ENCODE peak calls at places on chromosomes 2 and 18, in eight cellular contexts. V, B, O, M, H, A, U and D are unnamed samples.

GRCh38 chr2:214781226-214781625 is 28.3 kb downstream of the BARD1 start:
- DNase-seq in U (no peak), B (no peak), V (no peak), H (no peak), A (no peak), M (no peak), O (no peak), D (no peak)

GRCh38 chr2:11896386-11896785 is 150.0 kb downstream of the LPIN1 start:
- DNase-seq in O (no peak), B (no peak), M (no peak), U (peak; percentile 11), H (no peak), A (no peak), V (no peak), D (no peak)

GRCh38 chr2:69013123-69013836 is at the start of gene ANTXR1:
- DNase-seq in B (peak; percentile 70), H (no peak), A (peak; percentile 85), U (peak; percentile 84), M (peak; percentile 82), O (peak; percentile 10), V (no peak), D (peak; percentile 81)

GRCh38 chr2:22737144-22737543 is 647.8 kb upstream of the KLHL29 start:
- DNase-seq in B (no peak), V (no peak), H (no peak), U (no peak), A (peak; percentile 28), O (no peak), M (no peak), D (no peak)

GRCh38 chr2:218474527-218474926 is 55.6 kb downstream of the VIL1 start:
- DNase-seq in V (no peak), M (no peak), A (no peak), B (no peak), H (no peak), O (no peak), U (no peak), D (no peak)

GRCh38 chr2:221477697-221478096 is 94.4 kb downstream of the EPHA4 start:
- DNase-seq in A (no peak), B (no peak), O (no peak), V (no peak), U (peak; percentile 50), M (no peak), H (no peak), D (no peak)

GRCh38 chr2:235709124-235709813 is 215.4 kb downstream of the AGAP1 start:
- DNase-seq in A (no peak), V (no peak), O (no peak), M (peak; percentile 73), B (peak; percentile 47), U (peak; percentile 61), H (no peak), D (no peak)

GRCh38 chr18:8771930-8772329 is 66.6 kb downstream of the MTCL1 start:
- DNase-seq in U (peak; percentile 75), V (no peak), A (no peak), B (peak; percentile 42), O (no peak), H (no peak), M (no peak), D (no peak)

GRCh38 chr18:56815926-56816325 is 164.8 kb downstream of the WDR7 start:
- DNase-seq in U (no peak), B (no peak), A (no peak), O (no peak), V (no peak), M (peak; percentile 82), H (no peak), D (no peak)

GRCh38 chr2:55923091-55923977 is at the start of gene EFEMP1:
- DNase-seq in H (peak; percentile 74), O (no peak), B (peak; percentile 58), M (peak; percentile 57), V (no peak), U (peak; percentile 40), A (peak; percentile 71), D (peak; percentile 92)

GRCh38 chr2:239348563-239349447 is 52.0 kb downstream of the HDAC4 start:
- DNase-seq in B (no peak), A (no peak), H (no peak), V (no peak), M (no peak), U (no peak), O (no peak), D (no peak)

GRCh38 chr2:112021781-112022231 is 33.3 kb upstream of the TMEM87B start:
- DNase-seq in V (no peak), A (no peak), H (no peak), B (peak; percentile 70), M (no peak), O (peak; percentile 59), U (peak; percentile 18), D (no peak)

GRCh38 chr18:40413160-40413559 is 1541.9 kb upstream of the PIK3C3 start:
- DNase-seq in H (no peak), M (peak; percentile 0), O (no peak), V (no peak), U (peak; percentile 12), B (peak; percentile 14), A (peak; percentile 67), D (no peak)

GRCh38 chr2:127083819-127084503 is 23.0 kb downstream of the BIN1 start:
- DNase-seq in M (no peak), V (no peak), U (peak; percentile 99), B (peak; percentile 98), A (no peak), O (no peak), H (no peak), D (peak; percentile 91)

GRCh38 chr2:105570757-105571156 is 171.9 kb upstream of the FHL2 start:
- DNase-seq in B (no peak), V (no peak), A (no peak), O (no peak), U (no peak), H (no peak), M (no peak), D (no peak)
- TF ChIP-seq CTCF in B (no peak), V (no peak), A (no peak), O (no peak), U (no peak), H (no peak), M (no peak), D (no peak)

DNA sequence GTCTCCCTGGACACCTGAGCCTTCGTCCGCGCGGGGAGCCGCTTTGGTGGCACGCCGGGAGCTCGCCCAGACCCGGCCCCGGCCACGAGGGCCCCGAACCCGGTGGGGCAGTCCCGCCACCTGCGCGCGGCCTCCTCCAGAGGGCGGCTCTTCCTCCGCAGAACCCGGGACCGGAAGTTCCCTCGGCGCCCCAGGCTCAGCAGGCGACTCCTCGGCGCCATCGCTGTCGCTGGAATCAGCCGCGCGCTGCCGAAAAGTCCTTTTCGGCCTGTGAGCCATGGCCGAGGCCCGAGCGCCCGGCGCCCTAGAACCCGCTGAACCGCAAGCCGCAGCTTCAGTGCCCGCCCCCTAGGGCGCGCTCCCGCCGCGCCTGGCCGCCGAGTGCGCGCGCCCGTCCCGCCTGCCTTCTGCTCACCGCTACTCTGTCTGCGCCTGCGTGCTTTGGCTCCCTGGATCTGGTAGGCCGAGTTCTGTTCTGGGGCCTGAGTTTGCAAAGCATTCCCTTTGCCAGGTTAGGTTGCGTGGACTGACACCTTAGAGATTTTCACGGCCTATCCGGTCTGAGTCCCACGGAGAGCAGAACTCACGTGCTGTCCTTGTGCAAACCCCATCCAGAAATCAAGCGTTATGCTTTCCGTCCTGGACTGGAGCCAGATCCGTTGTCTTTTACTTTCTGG is at the start of gene GCFC2:
- DNase-seq in M (peak; percentile 93), B (peak; percentile 80), H (peak; percentile 95), A (peak; percentile 82), U (peak; percentile 86), V (peak; percentile 26), O (peak; percentile 92), D (peak; percentile 94)
- TF ChIP-seq CTCF in M (peak; percentile 42), B (no peak), H (peak; percentile 48), A (peak; percentile 34), U (peak; percentile 33), V (peak; percentile 33), O (peak; percentile 44), D (peak; percentile 33)

GRCh38 chr2:51079945-51080344 is 48.0 kb upstream of the NRXN1 start:
- DNase-seq in A (no peak), B (peak; percentile 6), H (no peak), M (no peak), U (no peak), V (no peak), O (no peak), D (no peak)

GRCh38 chr2:51085679-51086078 is 53.7 kb upstream of the NRXN1 start:
- DNase-seq in H (no peak), U (no peak), A (no peak), B (no peak), V (no peak), O (no peak), M (no peak), D (no peak)

GRCh38 chr2:51084750-51085149 is 52.8 kb upstream of the NRXN1 start:
- DNase-seq in O (no peak), M (no peak), A (no peak), B (no peak), V (no peak), U (no peak), H (no peak), D (no peak)
- TF ChIP-seq CTCF in O (no peak), M (no peak), A (no peak), B (no peak), V (no peak), U (no peak), H (no peak), D (no peak)

GRCh38 chr2:3647831-3648651 is 10.0 kb upstream of the ALLC start:
- DNase-seq in B (no peak), U (no peak), O (no peak), M (no peak), A (no peak), H (no peak), V (no peak), D (no peak)

GRCh38 chr2:3649581-3649980 is 8.4 kb upstream of the ALLC start:
- DNase-seq in M (no peak), O (no peak), V (no peak), A (no peak), H (no peak), B (no peak), U (no peak), D (no peak)

GRCh38 chr2:3648652-3649177 is 9.3 kb upstream of the ALLC start:
- DNase-seq in A (no peak), M (no peak), U (no peak), H (no peak), V (no peak), O (no peak), B (no peak), D (no peak)

GRCh38 chr2:3651686-3652516 is 6.1 kb upstream of the ALLC start:
- DNase-seq in B (peak; percentile 34), A (peak; percentile 31), H (peak; percentile 93), U (peak; percentile 22), V (no peak), M (no peak), O (no peak), D (peak; percentile 87)

DNA sequence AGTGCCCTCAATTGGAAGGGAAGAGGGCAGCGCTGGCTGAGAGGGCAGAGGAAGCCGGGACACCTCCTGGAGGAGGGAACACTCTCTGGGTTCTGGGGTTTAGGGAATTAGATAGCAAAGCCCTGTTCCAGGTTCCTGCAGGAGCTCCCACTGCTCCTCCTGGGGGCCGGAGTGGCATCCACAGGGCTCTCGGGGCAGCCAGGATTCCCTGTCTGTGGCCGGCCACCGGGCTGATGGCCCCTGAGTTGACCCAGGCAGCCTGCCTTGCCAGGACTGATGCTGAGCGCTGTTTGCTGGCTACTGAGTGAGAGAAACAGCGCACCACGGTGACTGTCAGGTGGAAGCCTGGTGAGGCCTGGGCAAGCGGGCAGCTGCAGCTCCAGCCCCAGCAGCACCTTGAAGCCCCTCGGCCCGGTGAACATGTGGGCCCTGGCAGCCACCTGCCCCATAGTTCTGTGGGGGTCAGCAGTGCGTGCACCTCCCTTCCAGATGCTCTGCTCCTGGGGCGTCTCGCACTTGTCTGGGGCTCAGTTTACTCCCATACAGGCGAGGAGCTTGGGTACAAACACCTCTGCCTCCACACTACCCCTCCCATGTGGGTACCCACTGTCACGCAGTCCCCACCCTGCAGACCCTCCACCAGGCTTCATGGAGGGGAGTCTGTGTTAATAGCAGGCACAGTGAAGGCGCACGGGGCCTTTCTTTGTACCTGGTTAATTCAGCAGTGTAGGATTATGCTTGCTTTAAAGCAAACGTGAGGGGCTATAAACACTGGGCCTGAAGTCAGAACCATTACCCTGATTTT is 7.7 kb upstream of the ALLC start:
- DNase-seq in M (no peak), H (no peak), A (no peak), O (no peak), B (no peak), V (no peak), U (no peak), D (no peak)
- TF ChIP-seq CTCF in M (no peak), H (no peak), A (no peak), O (no peak), B (no peak), V (no peak), U (no peak), D (no peak)